ENCODE peak calls at places on chromosomes 6 and 20, in nine cellular contexts. F is left ventricle myocardium inferior, R is right cardiac atrium, I is GM23248, Y is Panc1, T is tibial artery, V is HCT116, C is hepatocyte, K is lung. U is an unnamed sample.

GRCh38 chr20:23200914-23201313 is 114.8 kb upstream of the CD93 start:
- DNase-seq in F (no peak), R (no peak), I (peak; percentile 30), Y (peak; percentile 8), T (no peak), V (peak; percentile 48), C (peak; percentile 75), K (peak; percentile 63), U (no peak)

GRCh38 chr6:137933696-137934095 is 66.6 kb downstream of the TNFAIP3 start:
- DNase-seq in F (peak; percentile 33), R (peak; percentile 70), I (peak; percentile 96), Y (no peak), T (peak; percentile 83), V (no peak), C (no peak), K (no peak), U (no peak)

GRCh38 chr20:64025101-64025825 is 10.7 kb upstream of the C20orf204 start:
- DNase-seq in F (no peak), R (no peak), I (no peak), Y (no peak), T (no peak), V (no peak), C (peak; percentile 2), K (no peak), U (no peak)

GRCh38 chr6:38695227-38695900 is 7.6 kb downstream of the GLO1 start:
- DNase-seq in F (no peak), R (no peak), I (no peak), Y (no peak), T (no peak), V (no peak), C (no peak), K (no peak), U (no peak)

GRCh38 chr6:130274007-130274406 is 51.3 kb upstream of the SAMD3 start:
- DNase-seq in F (no peak), R (no peak), I (no peak), Y (no peak), T (no peak), V (no peak), C (no peak), K (no peak), U (no peak)

GRCh38 chr6:105389543-105389942 is 13.3 kb downstream of the PREP start:
- DNase-seq in F (no peak), R (no peak), I (peak; percentile 38), Y (no peak), T (no peak), V (no peak), C (no peak), K (no peak), U (no peak)

GRCh38 chr6:25872804-25873203 is 1.2 kb downstream of the SLC17A3 start:
- DNase-seq in F (no peak), R (no peak), I (no peak), Y (no peak), T (no peak), V (no peak), C (no peak), K (no peak), U (no peak)

GRCh38 chr6:32298632-32299336 is 72.9 kb downstream of the TSBP1 start:
- DNase-seq in F (no peak), R (no peak), I (peak; percentile 30), Y (peak; percentile 38), T (no peak), V (no peak), C (no peak), K (no peak), U (no peak)

GRCh38 chr20:61192254-61192950 is 59.7 kb upstream of the CDH4 start:
- DNase-seq in F (no peak), R (no peak), I (no peak), Y (no peak), T (no peak), V (no peak), C (no peak), K (no peak), U (no peak)

GRCh38 chr6:113068569-113068968 is 721.4 kb downstream of the RFPL4B start:
- DNase-seq in F (no peak), R (no peak), I (peak; percentile 4), Y (no peak), T (no peak), V (no peak), C (no peak), K (no peak), U (no peak)

GRCh38 chr6:21438237-21438985 is 155.1 kb upstream of the SOX4 start:
- DNase-seq in F (no peak), R (no peak), I (no peak), Y (no peak), T (no peak), V (no peak), C (no peak), K (no peak), U (no peak)

GRCh38 chr6:163702736-163703135 is 288.2 kb downstream of the QKI start:
- DNase-seq in F (no peak), R (no peak), I (no peak), Y (no peak), T (no peak), V (no peak), C (no peak), K (no peak), U (no peak)

GRCh38 chr6:36986704-36987047 is 680 bp upstream of the MTCH1 start:
- DNase-seq in F (no peak), R (no peak), I (no peak), Y (no peak), T (no peak), V (no peak), C (no peak), K (no peak), U (no peak)

GRCh38 chr6:7114744-7115451 is 7.1 kb downstream of the RREB1 start:
- DNase-seq in F (no peak), R (no peak), I (no peak), Y (no peak), T (no peak), V (no peak), C (no peak), K (no peak), U (no peak)

GRCh38 chr20:47453167-47453782 is 48.4 kb upstream of the NCOA3 start:
- DNase-seq in F (no peak), R (no peak), I (peak; percentile 90), Y (peak; percentile 68), T (no peak), V (peak; percentile 74), C (peak; percentile 34), K (no peak), U (no peak)

GRCh38 chr6:143014764-143015163 is 45.9 kb upstream of the AIG1 start:
- DNase-seq in F (no peak), R (no peak), I (no peak), Y (no peak), T (no peak), V (no peak), C (no peak), K (no peak), U (no peak)

DNA sequence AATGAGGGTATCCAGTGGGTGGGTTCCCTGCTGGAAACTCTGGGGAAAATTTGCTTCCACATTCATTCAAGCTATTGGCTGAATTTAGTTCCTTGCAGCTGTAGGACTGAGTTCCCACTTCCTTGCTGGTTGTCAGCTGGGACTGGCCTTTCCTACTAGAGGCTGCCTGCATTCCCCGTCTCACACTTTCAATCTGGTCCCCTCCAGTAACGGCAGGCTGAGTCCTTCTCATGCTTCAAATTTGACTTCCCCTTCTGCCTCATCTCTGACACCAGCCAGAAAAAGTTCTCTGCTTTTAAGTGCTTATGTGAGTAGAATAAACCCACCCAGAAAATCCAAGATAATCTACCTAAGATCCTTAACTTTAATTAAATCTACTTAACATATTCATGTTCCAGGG is 4.4 kb downstream of the CSNK2A1 start:
- DNase-seq in F (no peak), R (no peak), I (no peak), Y (no peak), T (no peak), V (no peak), C (no peak), K (no peak), U (no peak)
- H3K4me1 ChIP-seq in F (peaks cover 94% of the 10 kb centered on the region), R (peaks cover 12% of the 10 kb centered on the region), I (peaks cover 18% of the 10 kb centered on the region), Y (peaks cover 21% of the 10 kb centered on the region), T (no peaks in the 10 kb centered on the region), V (peaks cover 13% of the 10 kb centered on the region), C (peaks cover 31% of the 10 kb centered on the region), K (peaks cover 10% of the 10 kb centered on the region), U (peaks cover 49% of the 10 kb centered on the region)

DNA sequence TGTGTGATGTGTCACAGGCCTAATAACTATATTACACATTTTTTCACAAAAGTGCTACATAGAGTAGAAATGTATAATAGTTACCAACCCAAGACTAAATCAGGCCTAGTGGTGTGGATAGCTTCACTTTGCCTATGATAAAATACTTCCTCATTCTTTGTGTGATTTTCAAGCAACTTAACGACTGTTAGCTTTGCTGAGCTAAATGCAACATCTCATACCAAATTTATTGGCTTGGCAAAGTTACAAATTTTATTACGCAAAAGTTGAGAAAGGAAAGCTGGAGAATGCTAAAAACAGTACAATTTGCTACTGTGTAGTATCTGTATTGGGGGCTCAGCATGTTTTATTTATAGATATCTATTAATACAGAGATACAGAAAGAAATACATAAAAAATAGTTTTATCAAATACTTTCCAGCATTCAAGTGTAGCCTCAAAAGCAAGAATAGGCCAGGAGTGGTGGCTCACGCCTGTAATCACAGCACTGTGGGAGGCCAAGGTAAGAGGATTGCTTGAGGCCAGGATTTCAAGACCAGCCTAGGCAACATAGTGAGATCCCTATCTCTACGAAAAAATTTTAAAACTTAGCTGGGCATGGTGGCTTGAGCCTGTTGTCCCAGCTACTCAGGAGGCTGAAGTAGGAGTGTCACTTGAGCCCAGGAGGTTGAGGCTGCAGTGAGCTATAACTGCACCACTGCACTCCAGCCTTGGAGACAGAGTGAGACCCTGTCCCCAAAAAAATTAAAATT is 3.6 kb upstream of the EDN1 start:
- DNase-seq in F (no peak), R (no peak), I (peak; percentile 45), Y (no peak), T (no peak), V (no peak), C (no peak), K (no peak), U (no peak)
- H3K27ac ChIP-seq in F (no peak overlapping the region), R (no peak overlapping the region), I (peak overlapping the region; percentile 3), Y (peak overlapping the region; percentile 83), T (no peak overlapping the region), V (no peak overlapping the region), C (no peak overlapping the region), K (no peak overlapping the region), U (no peak overlapping the region)

GRCh38 chr6:129016844-129017243 is 133.9 kb downstream of the LAMA2 start:
- DNase-seq in F (no peak), R (no peak), I (no peak), Y (no peak), T (no peak), V (no peak), C (no peak), K (no peak), U (no peak)

GRCh38 chr6:129009856-129010255 is 126.9 kb downstream of the LAMA2 start:
- DNase-seq in F (no peak), R (no peak), I (no peak), Y (no peak), T (no peak), V (no peak), C (no peak), K (no peak), U (no peak)

GRCh38 chr6:129014302-129014701 is 131.4 kb downstream of the LAMA2 start:
- DNase-seq in F (no peak), R (no peak), I (no peak), Y (no peak), T (no peak), V (no peak), C (no peak), K (no peak), U (no peak)

GRCh38 chr6:129015721-129016120 is 132.8 kb downstream of the LAMA2 start:
- DNase-seq in F (no peak), R (no peak), I (no peak), Y (no peak), T (no peak), V (no peak), C (no peak), K (no peak), U (no peak)
- H3K9me3 ChIP-seq in F (no peaks in the 10 kb centered on the region), R (no peaks in the 10 kb centered on the region), I (no peaks in the 10 kb centered on the region), Y (no peaks in the 10 kb centered on the region), T (no peaks in the 10 kb centered on the region), V (no peaks in the 10 kb centered on the region), C (no peaks in the 10 kb centered on the region), K (no peaks in the 10 kb centered on the region), U (no peaks in the 10 kb centered on the region)

GRCh38 chr6:134866563-134866962 is 83.3 kb downstream of the ALDH8A1 start:
- DNase-seq in F (no peak), R (no peak), I (no peak), Y (no peak), T (no peak), V (no peak), C (no peak), K (no peak), U (no peak)
- H3K4me1 ChIP-seq in F (no peaks in the 10 kb centered on the region), R (no peaks in the 10 kb centered on the region), I (no peaks in the 10 kb centered on the region), Y (no peaks in the 10 kb centered on the region), T (no peaks in the 10 kb centered on the region), V (no peaks in the 10 kb centered on the region), C (no peaks in the 10 kb centered on the region), K (no peaks in the 10 kb centered on the region), U (no peaks in the 10 kb centered on the region)